ENCODE peak calls at places on chromosomes 11 and 22, in six cellular contexts. R, Q, S, U, B and Z are unnamed samples.

GRCh38 chr22:45768490-45768889 is 96.9 kb downstream of the ATXN10 start:
- DNase-seq in R (no peak), Q (peak; percentile 69), S (no peak), U (no peak), B (no peak), Z (no peak)

GRCh38 chr11:57069942-57070341 is 81.2 kb downstream of the OR5AK2 start:
- DNase-seq in R (no peak), Q (no peak), S (no peak), U (no peak), B (no peak), Z (no peak)

GRCh38 chr22:25447067-25447688 is 117.3 kb upstream of the GRK3 start:
- DNase-seq in R (no peak), Q (peak; percentile 21), S (no peak), U (no peak), B (no peak), Z (no peak)

GRCh38 chr22:46293591-46294260 is 2.9 kb upstream of the GTSE1 start:
- DNase-seq in R (no peak), Q (no peak), S (no peak), U (no peak), B (peak; percentile 52), Z (peak; percentile 48)

GRCh38 chr11:132072880-132073213 is 702.4 kb downstream of the NTM start:
- DNase-seq in R (no peak), Q (no peak), S (no peak), U (no peak), B (no peak), Z (no peak)

GRCh38 chr22:40414838-40415505 is 44.6 kb downstream of the SGSM3 start:
- DNase-seq in R (no peak), Q (no peak), S (no peak), U (no peak), B (no peak), Z (no peak)

GRCh38 chr11:17563961-17564686 is 17.1 kb downstream of the OTOG start:
- DNase-seq in R (no peak), Q (no peak), S (no peak), U (no peak), B (no peak), Z (no peak)

GRCh38 chr11:120336641-120337132 is 474 bp downstream of the ARHGEF12 start:
- DNase-seq in R (peak; percentile 67), Q (peak; percentile 47), S (no peak), U (no peak), B (no peak), Z (peak; percentile 58)

GRCh38 chr22:46917702-46918101 is 155.3 kb downstream of the TBC1D22A start:
- DNase-seq in R (no peak), Q (no peak), S (no peak), U (no peak), B (no peak), Z (no peak)

GRCh38 chr22:45963821-45964220 is 13.1 kb downstream of the WNT7B start:
- DNase-seq in R (no peak), Q (no peak), S (no peak), U (no peak), B (no peak), Z (no peak)

DNA sequence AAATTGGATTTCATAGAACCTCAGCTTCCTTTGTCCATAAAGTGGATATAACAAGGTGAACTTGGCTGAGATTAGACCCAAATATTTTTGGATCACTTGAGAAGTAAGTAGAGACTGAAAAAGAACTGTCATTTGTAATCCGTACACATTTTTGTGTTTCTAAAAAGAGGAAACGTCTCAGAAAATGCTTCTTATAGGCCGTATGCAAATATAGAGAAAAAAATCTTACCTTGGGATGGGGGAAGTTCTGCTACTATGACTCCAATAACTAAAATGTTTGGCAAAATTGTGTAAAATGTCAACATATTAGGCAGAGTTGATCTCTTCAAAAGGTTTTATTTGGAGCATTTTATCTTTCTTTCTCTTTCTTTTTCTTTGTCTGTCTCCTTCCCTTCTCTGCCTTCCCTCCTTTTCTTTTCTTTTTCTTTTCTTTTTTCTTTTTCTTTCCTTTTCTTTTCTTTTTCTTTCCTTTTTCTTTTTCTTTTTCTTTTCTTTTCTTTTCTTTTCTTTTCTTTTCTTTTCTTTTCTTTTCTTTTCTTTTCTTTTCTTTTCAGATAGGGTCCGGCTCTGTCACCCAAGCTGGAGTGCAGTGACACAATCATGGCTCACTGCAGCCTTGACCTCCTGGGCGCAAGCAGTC is 48.2 kb downstream of the ADM start:
- DNase-seq in R (no peak), Q (no peak), S (no peak), U (no peak), B (no peak), Z (no peak)
- H3K4me1 ChIP-seq in R (peaks cover 2% of the 10 kb centered on the region), Q (peaks cover 22% of the 10 kb centered on the region), S (peaks cover 16% of the 10 kb centered on the region), U (peaks cover 24% of the 10 kb centered on the region), B (peaks cover 3% of the 10 kb centered on the region), Z (peaks cover 17% of the 10 kb centered on the region)

GRCh38 chr11:83608571-83608970 is 322.4 kb upstream of the CCDC90B start:
- DNase-seq in R (no peak), Q (no peak), S (no peak), U (no peak), B (no peak), Z (no peak)

GRCh38 chr11:83611616-83612015 is 325.4 kb upstream of the CCDC90B start:
- DNase-seq in R (no peak), Q (no peak), S (no peak), U (no peak), B (no peak), Z (no peak)

GRCh38 chr11:83610996-83611395 is 324.8 kb upstream of the CCDC90B start:
- DNase-seq in R (no peak), Q (no peak), S (no peak), U (no peak), B (no peak), Z (no peak)

GRCh38 chr11:83612891-83613766 is 327.0 kb upstream of the CCDC90B start:
- DNase-seq in R (peak; percentile 73), Q (peak; percentile 75), S (no peak), U (no peak), B (no peak), Z (no peak)

GRCh38 chr11:83609181-83609580 is 323.0 kb upstream of the CCDC90B start:
- DNase-seq in R (no peak), Q (no peak), S (no peak), U (no peak), B (no peak), Z (no peak)
- H3K27ac ChIP-seq in R (no peak overlapping the region), Q (no peak overlapping the region), S (no peak overlapping the region), U (no peak overlapping the region), B (no peak overlapping the region), Z (no peak overlapping the region)

DNA sequence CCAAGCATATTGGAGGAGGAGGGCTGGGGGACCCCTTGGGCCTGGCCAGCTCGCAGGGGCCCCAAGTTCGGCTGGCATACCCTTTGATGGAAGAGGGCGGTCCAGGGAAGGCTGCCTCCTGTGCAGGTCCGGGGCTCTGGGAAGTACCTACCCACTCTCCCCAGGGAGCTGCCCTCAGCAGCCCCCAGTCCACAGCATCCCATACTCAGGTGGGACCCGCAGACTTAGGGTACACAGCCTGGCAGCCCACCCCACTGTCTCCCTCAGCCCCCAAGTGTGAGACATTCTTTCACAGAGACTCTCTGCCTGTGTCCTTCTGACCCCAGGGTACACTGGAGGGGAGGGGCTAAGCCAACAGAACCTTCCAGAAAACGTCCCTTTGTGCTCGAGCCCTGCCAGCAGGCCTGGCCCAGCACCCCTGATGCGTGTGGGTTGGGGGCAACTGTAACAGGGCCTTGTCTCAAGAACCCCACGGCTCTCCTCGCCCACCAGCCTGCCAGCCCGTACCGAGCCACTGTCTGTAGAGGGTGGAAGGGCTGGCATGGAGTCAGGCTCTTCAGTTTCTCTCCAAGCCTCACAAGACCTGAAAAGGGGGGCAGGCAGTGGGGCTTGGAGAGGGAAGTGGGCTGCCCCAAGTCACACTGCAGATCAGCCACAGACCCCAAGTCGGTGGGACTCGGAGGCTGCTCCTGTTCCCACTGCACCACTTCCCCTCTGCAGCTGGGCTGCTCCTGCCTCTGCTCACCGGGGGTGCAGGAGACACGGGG is 7.0 kb upstream of the TNFRSF13C start:
- DNase-seq in R (no peak), Q (no peak), S (no peak), U (no peak), B (no peak), Z (no peak)
- H3K4me1 ChIP-seq in R (no peaks in the 10 kb centered on the region), Q (no peaks in the 10 kb centered on the region), S (peaks cover under 1% of the 10 kb centered on the region), U (no peaks in the 10 kb centered on the region), B (no peaks in the 10 kb centered on the region), Z (peaks cover 17% of the 10 kb centered on the region)

DNA sequence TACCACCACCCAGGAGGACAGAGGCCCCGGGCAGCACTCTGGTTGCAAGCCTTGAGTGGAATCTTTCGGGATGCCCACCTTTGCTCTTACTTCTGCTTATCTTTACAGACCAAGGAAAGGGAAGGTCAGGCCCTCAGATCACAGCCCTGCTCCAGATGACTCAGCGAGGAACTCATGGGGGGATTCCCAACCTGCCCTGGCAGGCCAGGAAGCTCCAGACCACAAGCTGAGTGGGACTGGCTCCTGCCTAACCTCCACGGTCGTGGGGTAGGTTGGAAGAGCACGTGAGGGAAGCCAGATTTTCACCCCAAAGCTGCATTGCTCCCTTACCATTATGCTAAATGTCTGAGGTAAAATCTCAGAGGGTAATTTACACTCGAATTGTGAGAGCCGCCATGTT is 11.8 kb downstream of the TBC1D10A start:
- DNase-seq in R (peak; percentile 31), Q (no peak), S (no peak), U (peak; percentile 44), B (no peak), Z (no peak)
- H3K27ac ChIP-seq in R (no peak overlapping the region), Q (no peak overlapping the region), S (no peak overlapping the region), U (peak overlapping the region; percentile 34), B (no peak overlapping the region), Z (no peak overlapping the region)

GRCh38 chr11:7571640-7572000 is 57.8 kb downstream of the PPFIBP2 start:
- DNase-seq in R (peak; percentile 92), Q (peak; percentile 92), S (peak; percentile 79), U (peak; percentile 55), B (peak; percentile 83), Z (peak; percentile 59)
- H3K4me1 ChIP-seq in R (peaks cover 32% of the 10 kb centered on the region), Q (peaks cover 52% of the 10 kb centered on the region), S (peaks cover 52% of the 10 kb centered on the region), U (peaks cover 51% of the 10 kb centered on the region), B (peaks cover 44% of the 10 kb centered on the region), Z (peaks cover 6% of the 10 kb centered on the region)

DNA sequence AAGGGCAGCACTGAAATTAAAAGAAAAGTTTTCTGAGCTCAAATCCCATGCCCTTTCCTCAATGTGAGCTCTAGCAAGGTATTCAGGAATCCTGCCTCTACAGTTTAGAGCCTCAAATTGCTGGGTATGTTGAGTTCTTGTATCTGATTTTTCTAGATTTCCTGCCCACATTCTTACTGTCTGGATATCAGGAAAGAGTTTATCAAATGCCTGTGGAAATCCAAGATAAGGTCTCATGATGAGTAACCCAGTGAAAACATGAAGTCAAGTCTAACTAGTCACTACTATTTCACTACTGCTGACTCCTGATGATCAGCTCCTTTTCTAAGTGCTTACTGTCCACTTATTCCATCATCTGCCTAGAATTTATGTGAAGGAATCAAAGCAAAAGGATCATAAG is 29.8 kb downstream of the LIMK2 start:
- DNase-seq in R (peak; percentile 63), Q (no peak), S (no peak), U (no peak), B (no peak), Z (no peak)
- H3K27ac ChIP-seq in R (no peak overlapping the region), Q (no peak overlapping the region), S (no peak overlapping the region), U (peak overlapping the region; percentile 92), B (no peak overlapping the region), Z (no peak overlapping the region)